ENCODE peak calls at places on chromosomes 2 and 18, in five cellular contexts. One of them, this sample, is unnamed.

GRCh38 chr2:160694221-160694620 is 200.6 kb upstream of the RBMS1 start:
- DNase-seq in upper lobe of right lung: no peak
- DNase-seq in activated CD4-positive, CD25-positive, alpha-beta regulatory T cell: no peak
- DNase-seq in GM06990: no peak
- DNase-seq in AG04450: no peak
- DNase-seq in this sample: no peak

GRCh38 chr2:45928946-45929345 is 277.5 kb downstream of the PRKCE start:
- DNase-seq in upper lobe of right lung: no peak
- DNase-seq in GM06990: no peak
- DNase-seq in AG04450: no peak
- DNase-seq in activated CD4-positive, CD25-positive, alpha-beta regulatory T cell: no peak
- DNase-seq in this sample: peak; percentile 79

GRCh38 chr2:207970825-207971142 is 54.5 kb downstream of the PLEKHM3 start:
- DNase-seq in AG04450: no peak
- DNase-seq in upper lobe of right lung: no peak
- DNase-seq in activated CD4-positive, CD25-positive, alpha-beta regulatory T cell: no peak
- DNase-seq in GM06990: no peak
- DNase-seq in this sample: no peak

GRCh38 chr18:58042826-58043362 is 1.1 kb upstream of the NEDD4L start:
- DNase-seq in GM06990: no peak
- DNase-seq in AG04450: no peak
- DNase-seq in activated CD4-positive, CD25-positive, alpha-beta regulatory T cell: no peak
- DNase-seq in upper lobe of right lung: no peak
- DNase-seq in this sample: no peak

GRCh38 chr2:235841863-235842262 is 326.3 kb downstream of the GBX2 start:
- DNase-seq in GM06990: no peak
- DNase-seq in AG04450: no peak
- DNase-seq in activated CD4-positive, CD25-positive, alpha-beta regulatory T cell: no peak
- DNase-seq in upper lobe of right lung: no peak
- DNase-seq in this sample: peak; percentile 31

GRCh38 chr2:44776924-44777480 is 164.5 kb upstream of the SIX3 start:
- DNase-seq in AG04450: no peak
- DNase-seq in upper lobe of right lung: no peak
- DNase-seq in activated CD4-positive, CD25-positive, alpha-beta regulatory T cell: no peak
- DNase-seq in GM06990: no peak
- DNase-seq in this sample: no peak

GRCh38 chr2:120596990-120597594 is 138.6 kb upstream of the GLI2 start:
- DNase-seq in upper lobe of right lung: peak; percentile 62
- DNase-seq in activated CD4-positive, CD25-positive, alpha-beta regulatory T cell: no peak
- DNase-seq in AG04450: peak; percentile 24
- DNase-seq in GM06990: no peak
- DNase-seq in this sample: no peak

GRCh38 chr2:75410702-75411101 is 150.0 kb downstream of the EVA1A start:
- DNase-seq in activated CD4-positive, CD25-positive, alpha-beta regulatory T cell: no peak
- DNase-seq in GM06990: no peak
- DNase-seq in AG04450: no peak
- DNase-seq in upper lobe of right lung: no peak
- DNase-seq in this sample: no peak

GRCh38 chr2:40760071-40760666 is 308.3 kb upstream of the SLC8A1 start:
- DNase-seq in upper lobe of right lung: no peak
- DNase-seq in AG04450: peak; percentile 29
- DNase-seq in GM06990: no peak
- DNase-seq in activated CD4-positive, CD25-positive, alpha-beta regulatory T cell: no peak
- DNase-seq in this sample: no peak

GRCh38 chr2:43958397-43959275 is 37.2 kb downstream of the LRPPRC start:
- DNase-seq in GM06990: no peak
- DNase-seq in AG04450: no peak
- DNase-seq in activated CD4-positive, CD25-positive, alpha-beta regulatory T cell: no peak
- DNase-seq in upper lobe of right lung: no peak
- DNase-seq in this sample: no peak

GRCh38 chr18:51025512-51025911 is 4.5 kb upstream of the SMAD4 start:
- DNase-seq in AG04450: no peak
- DNase-seq in upper lobe of right lung: no peak
- DNase-seq in activated CD4-positive, CD25-positive, alpha-beta regulatory T cell: no peak
- DNase-seq in GM06990: no peak
- DNase-seq in this sample: no peak

GRCh38 chr18:61749031-61749430 is 143.8 kb downstream of the RNF152 start:
- DNase-seq in activated CD4-positive, CD25-positive, alpha-beta regulatory T cell: no peak
- DNase-seq in GM06990: no peak
- DNase-seq in upper lobe of right lung: no peak
- DNase-seq in AG04450: no peak
- DNase-seq in this sample: no peak

GRCh38 chr2:98374958-98375570 is 28.8 kb downstream of the CNGA3 start:
- DNase-seq in activated CD4-positive, CD25-positive, alpha-beta regulatory T cell: no peak
- DNase-seq in upper lobe of right lung: no peak
- DNase-seq in AG04450: no peak
- DNase-seq in GM06990: no peak
- DNase-seq in this sample: no peak

GRCh38 chr2:219408101-219409030 is 9.8 kb upstream of the DES start:
- DNase-seq in upper lobe of right lung: no peak
- DNase-seq in GM06990: no peak
- DNase-seq in AG04450: no peak
- DNase-seq in activated CD4-positive, CD25-positive, alpha-beta regulatory T cell: no peak
- DNase-seq in this sample: no peak

GRCh38 chr2:240598311-240598911 is 11.9 kb downstream of the CAPN10 start:
- DNase-seq in GM06990: no peak
- DNase-seq in AG04450: no peak
- DNase-seq in activated CD4-positive, CD25-positive, alpha-beta regulatory T cell: no peak
- DNase-seq in upper lobe of right lung: peak; percentile 58
- DNase-seq in this sample: peak; percentile 62

GRCh38 chr18:48777737-48778111 is 173.0 kb downstream of the SMAD7 start:
- DNase-seq in AG04450: no peak
- DNase-seq in activated CD4-positive, CD25-positive, alpha-beta regulatory T cell: no peak
- DNase-seq in GM06990: no peak
- DNase-seq in upper lobe of right lung: no peak
- DNase-seq in this sample: no peak

GRCh38 chr18:26429535-26429934 is 118.8 kb downstream of the KCTD1 start:
- DNase-seq in GM06990: no peak
- DNase-seq in activated CD4-positive, CD25-positive, alpha-beta regulatory T cell: no peak
- DNase-seq in AG04450: peak; percentile 50
- DNase-seq in upper lobe of right lung: no peak
- DNase-seq in this sample: peak; percentile 50

GRCh38 chr2:142687075-142687474 is 190.4 kb upstream of the KYNU start:
- DNase-seq in upper lobe of right lung: no peak
- DNase-seq in activated CD4-positive, CD25-positive, alpha-beta regulatory T cell: no peak
- DNase-seq in GM06990: no peak
- DNase-seq in AG04450: no peak
- DNase-seq in this sample: no peak

GRCh38 chr2:71458413-71459083 is 5.2 kb downstream of the DYSF start:
- DNase-seq in upper lobe of right lung: no peak
- DNase-seq in GM06990: no peak
- DNase-seq in activated CD4-positive, CD25-positive, alpha-beta regulatory T cell: no peak
- DNase-seq in AG04450: no peak
- DNase-seq in this sample: peak; percentile 77

GRCh38 chr2:178306351-178307073 is 112.2 kb downstream of the OSBPL6 start:
- DNase-seq in upper lobe of right lung: peak; percentile 71
- DNase-seq in GM06990: peak; percentile 13
- DNase-seq in activated CD4-positive, CD25-positive, alpha-beta regulatory T cell: no peak
- DNase-seq in AG04450: no peak
- DNase-seq in this sample: no peak

GRCh38 chr18:35458677-35459441 is 38.9 kb downstream of the INO80C start:
- DNase-seq in upper lobe of right lung: no peak
- DNase-seq in AG04450: peak; percentile 8
- DNase-seq in activated CD4-positive, CD25-positive, alpha-beta regulatory T cell: no peak
- DNase-seq in GM06990: no peak
- DNase-seq in this sample: peak; percentile 90

GRCh38 chr2:190627881-190628412 is 20.9 kb upstream of the NAB1 start:
- DNase-seq in GM06990: no peak
- DNase-seq in activated CD4-positive, CD25-positive, alpha-beta regulatory T cell: no peak
- DNase-seq in AG04450: no peak
- DNase-seq in upper lobe of right lung: no peak
- DNase-seq in this sample: no peak

GRCh38 chr2:240247868-240248820 is 107.7 kb upstream of the OTOS start:
- DNase-seq in AG04450: no peak
- DNase-seq in GM06990: no peak
- DNase-seq in upper lobe of right lung: no peak
- DNase-seq in activated CD4-positive, CD25-positive, alpha-beta regulatory T cell: no peak
- DNase-seq in this sample: no peak

GRCh38 chr2:240287496-240288086 is 147.1 kb upstream of the OTOS start:
- DNase-seq in activated CD4-positive, CD25-positive, alpha-beta regulatory T cell: no peak
- DNase-seq in upper lobe of right lung: no peak
- DNase-seq in AG04450: no peak
- DNase-seq in GM06990: no peak
- DNase-seq in this sample: peak; percentile 67

GRCh38 chr2:96734899-96735585 is 4.8 kb downstream of the LMAN2L start:
- DNase-seq in AG04450: no peak
- DNase-seq in upper lobe of right lung: no peak
- DNase-seq in activated CD4-positive, CD25-positive, alpha-beta regulatory T cell: no peak
- DNase-seq in GM06990: no peak
- DNase-seq in this sample: no peak

GRCh38 chr2:74528600-74529356 is 728 bp downstream of the AUP1 start:
- DNase-seq in activated CD4-positive, CD25-positive, alpha-beta regulatory T cell: no peak
- DNase-seq in upper lobe of right lung: no peak
- DNase-seq in AG04450: no peak
- DNase-seq in GM06990: no peak
- DNase-seq in this sample: peak; percentile 41

GRCh38 chr18:74499633-74500032 is 3.5 kb downstream of the CNDP2 start:
- DNase-seq in AG04450: no peak
- DNase-seq in GM06990: peak; percentile 57
- DNase-seq in upper lobe of right lung: peak; percentile 76
- DNase-seq in activated CD4-positive, CD25-positive, alpha-beta regulatory T cell: no peak
- DNase-seq in this sample: peak; percentile 93

GRCh38 chr2:144982481-144982880 is 462.6 kb upstream of the ZEB2 start:
- DNase-seq in activated CD4-positive, CD25-positive, alpha-beta regulatory T cell: no peak
- DNase-seq in upper lobe of right lung: no peak
- DNase-seq in GM06990: no peak
- DNase-seq in AG04450: no peak
- DNase-seq in this sample: no peak

GRCh38 chr2:181892795-181893435 is 1.4 kb downstream of the ITPRID2 start:
- DNase-seq in activated CD4-positive, CD25-positive, alpha-beta regulatory T cell: no peak
- DNase-seq in AG04450: no peak
- DNase-seq in GM06990: no peak
- DNase-seq in upper lobe of right lung: no peak
- DNase-seq in this sample: no peak

This sample was measured in cardiac septum.